ENCODE peak calls at places on chromosomes 7 and 10, in four cellular contexts. G, R, Z and N are unnamed samples.
A peak's percentile ranks its signal among the peaks of the same experiment; 100 is the strongest.

GRCh38 chr10:31467791-31468535 is 148.9 kb downstream of the ZEB1 start:
- DNase-seq in R (no peak), G (no peak), Z (no peak), N (no peak)

GRCh38 chr7:18685961-18686360 is 190.4 kb downstream of the HDAC9 start:
- DNase-seq in Z (no peak), R (no peak), G (peak; percentile 35), N (no peak)

GRCh38 chr10:71721313-71721712 is 1.7 kb upstream of the C10orf105 start:
- DNase-seq in Z (no peak), G (no peak), R (no peak), N (no peak)

GRCh38 chr7:96085953-96086352 is 235.9 kb downstream of the SLC25A13 start:
- DNase-seq in G (no peak), R (no peak), Z (no peak), N (no peak)

GRCh38 chr10:29132821-29133156 is 156.1 kb upstream of the LYZL1 start:
- DNase-seq in G (no peak), Z (no peak), R (no peak), N (no peak)

GRCh38 chr7:55160539-55160938 is 141.7 kb downstream of the EGFR start:
- DNase-seq in G (peak; percentile 85), R (no peak), Z (peak; percentile 15), N (no peak)

GRCh38 chr10:43252166-43252784 is 14.6 kb downstream of the RASGEF1A start:
- DNase-seq in Z (no peak), R (peak; percentile 2), G (no peak), N (no peak)

GRCh38 chr10:23614483-23614882 is 175.6 kb downstream of the OTUD1 start:
- DNase-seq in Z (no peak), G (no peak), R (no peak), N (no peak)

GRCh38 chr10:102826148-102826796 is 10.9 kb downstream of the CYP17A1 start:
- DNase-seq in G (no peak), R (no peak), Z (no peak), N (no peak)

GRCh38 chr10:132359305-132360040 is 27.5 kb downstream of the LRRC27 start:
- DNase-seq in G (no peak), R (no peak), Z (no peak), N (no peak)

GRCh38 chr10:100634034-100634433 is 98.3 kb downstream of the HIF1AN start:
- DNase-seq in Z (no peak), R (no peak), G (no peak), N (no peak)

GRCh38 chr7:31061185-31061584 is 9.1 kb downstream of the ADCYAP1R1 start:
- DNase-seq in G (no peak), R (no peak), Z (no peak), N (no peak)

GRCh38 chr10:111934926-111935325 is 248.6 kb downstream of the GPAM start:
- DNase-seq in G (no peak), R (no peak), Z (no peak), N (no peak)
- TF ChIP-seq CTCF in G (no peak), R (no peak), Z (no peak), N (no peak)

DNA sequence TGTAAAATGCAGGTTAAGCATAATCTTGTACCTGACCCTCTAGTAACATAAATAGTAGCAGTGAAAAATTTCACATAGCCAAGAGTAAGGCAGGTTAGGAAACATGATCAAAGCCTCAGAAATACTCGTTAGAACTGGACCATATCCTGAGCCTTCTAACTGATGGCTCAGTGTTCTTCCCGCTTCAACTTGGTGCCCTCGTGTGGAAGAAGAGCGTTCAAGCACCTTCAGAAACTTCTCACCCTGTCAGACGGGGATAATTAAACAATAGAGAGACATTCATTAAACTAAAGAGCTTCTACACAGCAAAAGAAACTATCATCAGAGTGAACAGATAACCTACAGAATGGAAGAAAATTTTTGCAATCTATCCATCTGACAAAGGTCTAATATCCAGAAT is 124.5 kb downstream of the MYOF start:
- DNase-seq in G (peak; percentile 28), R (peak; percentile 20), Z (no peak), N (peak; percentile 51)
- TF ChIP-seq CTCF in G (peak; percentile 58), R (peak; percentile 69), Z (peak; percentile 72), N (peak; percentile 36)

DNA sequence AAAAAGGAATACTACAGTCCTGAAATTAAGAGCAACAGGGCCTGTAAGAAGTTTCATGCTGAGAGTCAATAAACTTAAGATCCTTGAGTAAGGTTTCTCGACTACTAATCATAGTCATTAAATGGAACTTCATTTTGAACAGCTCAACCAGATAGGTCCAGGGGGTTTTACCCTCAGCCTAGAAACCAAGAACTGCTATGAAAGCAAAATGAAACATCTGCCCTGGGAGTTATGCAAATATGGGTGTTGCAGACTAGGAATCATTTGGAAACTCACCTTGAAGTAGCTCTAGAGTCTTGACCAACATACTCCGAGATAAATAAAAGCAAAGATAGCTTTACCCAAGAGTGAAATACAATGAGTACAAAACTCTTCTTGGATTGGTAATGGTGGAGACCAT is 128.0 kb downstream of the HGF start:
- DNase-seq in G (no peak), Z (no peak), R (no peak), N (no peak)
- TF ChIP-seq CTCF in G (no peak), Z (no peak), R (no peak), N (no peak)

GRCh38 chr7:74544706-74545469 is 91.2 kb downstream of the GTF2IRD1 start:
- DNase-seq in Z (peak; percentile 4), G (peak; percentile 64), R (peak; percentile 36), N (peak; percentile 14)
- TF ChIP-seq CTCF in Z (peak; percentile 53), G (peak; percentile 63), R (peak; percentile 49), N (peak; percentile 79)

GRCh38 chr7:977326-978048 is 2.1 kb upstream of the COX19 start:
- DNase-seq in R (no peak), G (no peak), Z (no peak), N (no peak)
- TF ChIP-seq CTCF in R (no peak), G (no peak), Z (no peak), N (no peak)